ENCODE peak calls at places on chromosomes 13 and 19, in four cellular contexts. I, J, V and Z are unnamed samples.
A peak's percentile ranks its signal among the peaks of the same experiment; 100 is the strongest.

GRCh38 chr19:48218964-48219363 is 36.7 kb downstream of the CARD8 start:
- DNase-seq in J (no peak), I (no peak), V (no peak), Z (no peak)

GRCh38 chr13:108769213-108770070 is 140.0 kb downstream of the MYO16 start:
- DNase-seq in I (no peak), V (peak; percentile 74), J (no peak), Z (no peak)

GRCh38 chr19:8097198-8097597 is 44.6 kb downstream of the CCL25 start:
- DNase-seq in V (no peak), J (no peak), I (no peak), Z (no peak)

GRCh38 chr13:70502944-70503343 is 394.7 kb upstream of the KLHL1 start:
- DNase-seq in I (no peak), J (no peak), V (no peak), Z (no peak)

GRCh38 chr13:75359266-75359665 is 122.7 kb downstream of the TBC1D4 start:
- DNase-seq in V (no peak), I (peak; percentile 19), J (no peak), Z (peak; percentile 74)

GRCh38 chr19:7998081-7998480 is 7.4 kb downstream of the ELAVL1 start:
- DNase-seq in V (no peak), J (no peak), I (no peak), Z (no peak)

GRCh38 chr13:81133066-81133465 is 792.1 kb upstream of the SPRY2 start:
- DNase-seq in V (no peak), J (no peak), I (no peak), Z (no peak)

GRCh38 chr13:27595055-27595811 is 25.1 kb downstream of the LNX2 start:
- DNase-seq in J (no peak), V (no peak), I (no peak), Z (no peak)

GRCh38 chr19:39996218-39996810 is 546 bp upstream of the ZNF546 start:
- DNase-seq in I (no peak), V (peak; percentile 35), J (peak; percentile 17), Z (peak; percentile 29)

GRCh38 chr13:110716235-110716505 is 2.7 kb downstream of the ING1 start:
- DNase-seq in J (no peak), I (no peak), V (peak; percentile 12), Z (no peak)

GRCh38 chr13:77919351-77920294 is 992 bp upstream of the EDNRB start:
- DNase-seq in I (peak; percentile 36), V (no peak), J (no peak), Z (no peak)

GRCh38 chr19:19356901-19357566 is 36.4 kb downstream of the MAU2 start:
- DNase-seq in V (no peak), I (no peak), J (no peak), Z (no peak)

GRCh38 chr19:34220472-34221063 is 33.8 kb upstream of the GARRE1 start:
- DNase-seq in V (peak; percentile 52), I (no peak), J (no peak), Z (peak; percentile 64)

GRCh38 chr13:27007166-27007565 is 164.4 kb downstream of the USP12 start:
- DNase-seq in V (no peak), I (no peak), J (no peak), Z (no peak)

GRCh38 chr13:29532136-29532535 is 63.4 kb downstream of the SLC7A1 start:
- DNase-seq in I (no peak), J (no peak), V (no peak), Z (no peak)

GRCh38 chr19:38003427-38004099 is 96.6 kb downstream of the SIPA1L3 start:
- DNase-seq in I (no peak), V (no peak), J (peak; percentile 51), Z (no peak)

GRCh38 chr19:12940897-12941296 is 2.5 kb downstream of the CALR start:
- DNase-seq in I (no peak), V (no peak), J (no peak), Z (no peak)

GRCh38 chr19:17794731-17795494 is at the start of gene B3GNT3:
- DNase-seq in I (no peak), V (peak; percentile 56), J (no peak), Z (peak; percentile 83)

GRCh38 chr13:112776971-112777370 is 87.1 kb downstream of the ATP11A start:
- DNase-seq in J (no peak), V (no peak), I (no peak), Z (no peak)

GRCh38 chr19:33798701-33799111 is 2.0 kb downstream of the KCTD15 start:
- DNase-seq in I (no peak), J (no peak), V (no peak), Z (no peak)

GRCh38 chr19:33376423-33376822 is 2.9 kb downstream of the CEBPG start:
- DNase-seq in J (no peak), V (no peak), I (no peak), Z (peak; percentile 46)

GRCh38 chr13:51849145-51850101 is 4.4 kb upstream of the TMEM272 start:
- DNase-seq in I (peak; percentile 67), J (no peak), V (peak; percentile 59), Z (peak; percentile 24)

GRCh38 chr13:109647046-109647445 is 139.3 kb downstream of the IRS2 start:
- DNase-seq in V (no peak), I (no peak), J (no peak), Z (no peak)

GRCh38 chr19:37217855-37218591 is at the start of gene ZNF383:
- DNase-seq in I (peak; percentile 83), V (peak; percentile 87), J (peak; percentile 81), Z (peak; percentile 85)

GRCh38 chr19:1265611-1266115 is 3.5 kb upstream of the CIRBP start:
- DNase-seq in V (no peak), I (no peak), J (no peak), Z (no peak)
- TF ChIP-seq EGR1 in V (no peak), I (no peak), J (no peak), Z (no peak)

GRCh38 chr19:14654786-14655185 is 19.9 kb downstream of the ADGRE3 start:
- DNase-seq in I (no peak), J (no peak), V (no peak), Z (no peak)

GRCh38 chr19:14648506-14648905 is 26.1 kb downstream of the ADGRE3 start:
- DNase-seq in J (no peak), I (no peak), V (no peak), Z (no peak)

GRCh38 chr19:14649020-14649419 is 25.6 kb downstream of the ADGRE3 start:
- DNase-seq in J (no peak), I (no peak), V (no peak), Z (no peak)

GRCh38 chr19:14650161-14650560 is 24.5 kb downstream of the ADGRE3 start:
- DNase-seq in J (no peak), I (no peak), V (no peak), Z (no peak)
- TF ChIP-seq EGR1 in J (no peak), I (no peak), V (no peak), Z (no peak)

GRCh38 chr19:29502581-29502850 is 23.3 kb upstream of the VSTM2B start:
- DNase-seq in I (no peak), V (no peak), J (no peak), Z (no peak)
- TF ChIP-seq EGR1 in I (no peak), V (no peak), J (no peak), Z (no peak)

GRCh38 chr13:98144501-98145350 is 1.8 kb downstream of the FARP1 start:
- DNase-seq in J (no peak), I (no peak), V (no peak), Z (peak; percentile 8)
- TF ChIP-seq EGR1 in J (no peak), I (no peak), V (no peak), Z (peak; percentile 40)

DNA sequence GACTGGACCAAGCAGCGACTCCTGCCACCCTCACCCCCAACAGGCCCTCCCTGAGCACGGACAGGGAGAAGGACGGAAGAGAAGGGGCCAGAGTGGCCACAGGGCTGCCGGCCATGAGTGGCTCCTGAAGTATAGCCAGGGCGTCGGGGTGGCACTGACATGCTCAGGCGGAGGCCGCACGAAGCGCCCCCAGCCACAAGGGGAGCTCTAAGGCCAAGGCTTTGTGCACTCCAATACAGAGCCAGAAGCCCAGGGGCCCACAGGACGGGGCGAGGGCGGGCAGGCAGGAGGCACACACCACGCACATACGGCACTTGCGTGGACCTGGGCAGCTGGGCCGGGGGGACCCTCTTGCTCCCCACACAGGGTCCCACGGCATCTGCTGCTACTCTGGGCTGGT is 52.0 kb downstream of the KLF2 start:
- DNase-seq in I (no peak), V (peak; percentile 37), J (no peak), Z (no peak)
- TF ChIP-seq EGR1 in I (no peak), V (no peak), J (no peak), Z (no peak)

DNA sequence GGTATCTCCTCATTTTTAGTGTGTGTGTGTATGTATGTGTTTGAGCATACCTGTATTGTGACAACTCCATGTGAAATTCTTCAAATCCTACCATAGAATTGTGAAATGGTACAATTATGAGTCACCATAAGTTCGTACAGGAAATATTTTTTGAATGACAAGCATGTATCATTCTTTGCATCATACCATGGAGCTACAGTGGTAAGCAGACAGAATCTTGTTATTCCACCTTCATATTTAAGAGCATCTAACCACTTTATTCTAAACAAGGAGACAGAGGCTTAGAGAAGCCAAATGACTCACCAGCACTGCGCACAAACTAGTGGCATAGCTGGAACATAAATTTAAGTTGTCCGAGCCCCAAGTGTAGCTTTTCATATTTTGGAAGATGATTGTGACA is 4.5 kb upstream of the EPSTI1 start:
- DNase-seq in V (no peak), I (no peak), J (no peak), Z (peak; percentile 46)
- TF ChIP-seq EGR1 in V (no peak), I (no peak), J (no peak), Z (no peak)

GRCh38 chr19:15449620-15450527 is at the start of gene WIZ:
- DNase-seq in J (no peak), I (no peak), V (peak; percentile 94), Z (no peak)
- TF ChIP-seq EGR1 in J (no peak), I (no peak), V (no peak), Z (no peak)